ENCODE peak calls at places on chromosome 7, in ten cellular contexts. One of them, this sample, is unnamed.

GRCh38 chr7:74283858-74284447 is 5.3 kb upstream of the CLIP2 start:
- DNase-seq in adrenal gland: no peak
- DNase-seq in astrocyte of the cerebellum: no peak
- DNase-seq in neural crest cell: no peak
- DNase-seq in endodermal cell: no peak
- DNase-seq in fibroblast of pulmonary artery: no peak
- DNase-seq in HFF-Myc: no peak
- DNase-seq in neural progenitor cell: no peak
- DNase-seq in osteocyte: no peak
- DNase-seq in RWPE1: no peak
- DNase-seq in this sample: no peak

GRCh38 chr7:25238056-25238745 is 9.9 kb upstream of the NPVF start:
- DNase-seq in neural progenitor cell: no peak
- DNase-seq in adrenal gland: no peak
- DNase-seq in RWPE1: no peak
- DNase-seq in osteocyte: no peak
- DNase-seq in astrocyte of the cerebellum: no peak
- DNase-seq in fibroblast of pulmonary artery: no peak
- DNase-seq in HFF-Myc: no peak
- DNase-seq in neural crest cell: no peak
- DNase-seq in endodermal cell: no peak
- DNase-seq in this sample: no peak

GRCh38 chr7:44103941-44104879 is at the start of gene AEBP1:
- DNase-seq in adrenal gland: no peak
- DNase-seq in neural progenitor cell: peak
- DNase-seq in neural crest cell: peak
- DNase-seq in HFF-Myc: no peak
- DNase-seq in endodermal cell: peak
- DNase-seq in RWPE1: no peak
- DNase-seq in fibroblast of pulmonary artery: peak
- DNase-seq in osteocyte: no peak
- DNase-seq in astrocyte of the cerebellum: no peak
- DNase-seq in this sample: no peak

GRCh38 chr7:51154201-51154600 is 162.4 kb downstream of the COBL start:
- DNase-seq in RWPE1: no peak
- DNase-seq in HFF-Myc: no peak
- DNase-seq in osteocyte: no peak
- DNase-seq in endodermal cell: no peak
- DNase-seq in fibroblast of pulmonary artery: no peak
- DNase-seq in neural crest cell: no peak
- DNase-seq in neural progenitor cell: no peak
- DNase-seq in adrenal gland: no peak
- DNase-seq in astrocyte of the cerebellum: no peak
- DNase-seq in this sample: no peak

GRCh38 chr7:98178321-98178720 is 32.9 kb upstream of the BHLHA15 start:
- DNase-seq in adrenal gland: no peak
- DNase-seq in fibroblast of pulmonary artery: peak
- DNase-seq in osteocyte: no peak
- DNase-seq in neural progenitor cell: no peak
- DNase-seq in HFF-Myc: no peak
- DNase-seq in endodermal cell: no peak
- DNase-seq in RWPE1: no peak
- DNase-seq in astrocyte of the cerebellum: no peak
- DNase-seq in neural crest cell: no peak
- DNase-seq in this sample: no peak

GRCh38 chr7:1547777-1548437 is 8.1 kb downstream of the TMEM184A start:
- DNase-seq in osteocyte: no peak
- DNase-seq in RWPE1: no peak
- DNase-seq in adrenal gland: no peak
- DNase-seq in neural progenitor cell: no peak
- DNase-seq in HFF-Myc: no peak
- DNase-seq in endodermal cell: no peak
- DNase-seq in neural crest cell: no peak
- DNase-seq in astrocyte of the cerebellum: no peak
- DNase-seq in fibroblast of pulmonary artery: no peak
- DNase-seq in this sample: no peak

GRCh38 chr7:41508755-41509154 is 194.1 kb downstream of the INHBA start:
- DNase-seq in osteocyte: no peak
- DNase-seq in neural crest cell: no peak
- DNase-seq in RWPE1: no peak
- DNase-seq in astrocyte of the cerebellum: no peak
- DNase-seq in HFF-Myc: peak
- DNase-seq in endodermal cell: no peak
- DNase-seq in adrenal gland: no peak
- DNase-seq in neural progenitor cell: no peak
- DNase-seq in fibroblast of pulmonary artery: peak
- DNase-seq in this sample: no peak

GRCh38 chr7:46163245-46163644 is 242.2 kb upstream of the IGFBP3 start:
- DNase-seq in endodermal cell: no peak
- DNase-seq in fibroblast of pulmonary artery: no peak
- DNase-seq in astrocyte of the cerebellum: no peak
- DNase-seq in neural crest cell: no peak
- DNase-seq in adrenal gland: no peak
- DNase-seq in HFF-Myc: no peak
- DNase-seq in neural progenitor cell: no peak
- DNase-seq in RWPE1: no peak
- DNase-seq in osteocyte: no peak
- DNase-seq in this sample: no peak

GRCh38 chr7:148356303-148356702 is 234.3 kb upstream of the C7orf33 start:
- DNase-seq in neural crest cell: no peak
- DNase-seq in endodermal cell: no peak
- DNase-seq in fibroblast of pulmonary artery: no peak
- DNase-seq in osteocyte: no peak
- DNase-seq in adrenal gland: peak
- DNase-seq in RWPE1: no peak
- DNase-seq in astrocyte of the cerebellum: no peak
- DNase-seq in HFF-Myc: no peak
- DNase-seq in neural progenitor cell: no peak
- DNase-seq in this sample: no peak

GRCh38 chr7:47432988-47433895 is 148.7 kb downstream of the TNS3 start:
- DNase-seq in adrenal gland: peak
- DNase-seq in neural crest cell: no peak
- DNase-seq in neural progenitor cell: no peak
- DNase-seq in fibroblast of pulmonary artery: no peak
- DNase-seq in osteocyte: no peak
- DNase-seq in endodermal cell: no peak
- DNase-seq in HFF-Myc: no peak
- DNase-seq in astrocyte of the cerebellum: no peak
- DNase-seq in RWPE1: no peak
- DNase-seq in this sample: no peak

GRCh38 chr7:91344911-91345310 is 80.7 kb downstream of the FZD1 start:
- DNase-seq in HFF-Myc: no peak
- DNase-seq in RWPE1: no peak
- DNase-seq in adrenal gland: no peak
- DNase-seq in neural crest cell: no peak
- DNase-seq in neural progenitor cell: no peak
- DNase-seq in fibroblast of pulmonary artery: no peak
- DNase-seq in endodermal cell: no peak
- DNase-seq in astrocyte of the cerebellum: no peak
- DNase-seq in osteocyte: no peak
- DNase-seq in this sample: no peak

GRCh38 chr7:80014507-80014906 is 120.1 kb upstream of the GNAI1 start:
- DNase-seq in astrocyte of the cerebellum: peak
- DNase-seq in neural crest cell: no peak
- DNase-seq in neural progenitor cell: peak
- DNase-seq in RWPE1: no peak
- DNase-seq in HFF-Myc: peak
- DNase-seq in osteocyte: no peak
- DNase-seq in endodermal cell: no peak
- DNase-seq in adrenal gland: no peak
- DNase-seq in fibroblast of pulmonary artery: peak
- DNase-seq in this sample: no peak

GRCh38 chr7:36712015-36712414 is 12.3 kb downstream of the AOAH start:
- DNase-seq in endodermal cell: no peak
- DNase-seq in neural crest cell: no peak
- DNase-seq in fibroblast of pulmonary artery: no peak
- DNase-seq in adrenal gland: no peak
- DNase-seq in HFF-Myc: no peak
- DNase-seq in osteocyte: no peak
- DNase-seq in astrocyte of the cerebellum: no peak
- DNase-seq in neural progenitor cell: no peak
- DNase-seq in RWPE1: no peak
- DNase-seq in this sample: no peak

GRCh38 chr7:78323118-78323517 is 524.5 kb downstream of the PHTF2 start:
- DNase-seq in astrocyte of the cerebellum: no peak
- DNase-seq in RWPE1: no peak
- DNase-seq in HFF-Myc: no peak
- DNase-seq in fibroblast of pulmonary artery: no peak
- DNase-seq in neural crest cell: no peak
- DNase-seq in endodermal cell: no peak
- DNase-seq in osteocyte: no peak
- DNase-seq in adrenal gland: no peak
- DNase-seq in neural progenitor cell: no peak
- DNase-seq in this sample: no peak

GRCh38 chr7:90833443-90833842 is 237.3 kb downstream of the CDK14 start:
- DNase-seq in neural crest cell: no peak
- DNase-seq in adrenal gland: no peak
- DNase-seq in neural progenitor cell: no peak
- DNase-seq in endodermal cell: no peak
- DNase-seq in osteocyte: no peak
- DNase-seq in RWPE1: no peak
- DNase-seq in astrocyte of the cerebellum: no peak
- DNase-seq in fibroblast of pulmonary artery: no peak
- DNase-seq in HFF-Myc: no peak
- DNase-seq in this sample: no peak

GRCh38 chr7:3065724-3066143 is 22.1 kb upstream of the CARD11 start:
- DNase-seq in RWPE1: peak
- DNase-seq in astrocyte of the cerebellum: no peak
- DNase-seq in osteocyte: no peak
- DNase-seq in endodermal cell: peak
- DNase-seq in neural crest cell: peak
- DNase-seq in neural progenitor cell: peak
- DNase-seq in adrenal gland: peak
- DNase-seq in fibroblast of pulmonary artery: peak
- DNase-seq in HFF-Myc: no peak
- DNase-seq in this sample: peak

DNA sequence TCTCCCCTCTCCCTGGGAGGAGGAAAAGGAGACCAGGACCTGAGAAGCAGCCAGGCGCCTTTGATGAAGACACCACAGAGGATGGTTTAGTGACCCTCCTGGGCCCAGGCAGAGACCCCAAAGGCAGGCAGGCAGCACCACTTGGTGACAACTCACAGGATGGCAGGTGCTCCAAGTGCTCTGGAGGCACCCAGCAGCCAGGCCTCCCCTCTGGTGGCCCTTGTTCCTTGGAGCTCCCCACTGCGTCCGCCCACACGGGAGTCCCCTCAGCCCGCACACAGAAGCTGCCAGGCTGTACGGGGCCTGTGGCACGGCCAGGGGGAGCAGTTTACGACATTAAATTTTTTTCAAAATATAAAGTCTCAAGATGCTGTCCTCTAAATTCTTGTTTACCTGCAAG is 607.1 kb upstream of the FOXK1 start:
- DNase-seq in RWPE1: no peak
- DNase-seq in neural progenitor cell: no peak
- DNase-seq in adrenal gland: no peak
- DNase-seq in fibroblast of pulmonary artery: no peak
- DNase-seq in osteocyte: peak
- DNase-seq in endodermal cell: peak
- DNase-seq in astrocyte of the cerebellum: no peak
- DNase-seq in HFF-Myc: no peak
- DNase-seq in neural crest cell: no peak
- DNase-seq in this sample: no peak
- TF ChIP-seq CTCF in RWPE1: no peak
- TF ChIP-seq CTCF in neural progenitor cell: peak
- TF ChIP-seq CTCF in adrenal gland: no peak
- TF ChIP-seq CTCF in fibroblast of pulmonary artery: no peak
- TF ChIP-seq CTCF in osteocyte: no peak
- TF ChIP-seq CTCF in endodermal cell: peak
- TF ChIP-seq CTCF in astrocyte of the cerebellum: no peak
- TF ChIP-seq CTCF in HFF-Myc: no peak
- TF ChIP-seq CTCF in neural crest cell: no peak
- TF ChIP-seq CTCF in this sample: no peak

GRCh38 chr7:108246227-108246837 is 116.2 kb upstream of the LAMB4 start:
- DNase-seq in astrocyte of the cerebellum: peak
- DNase-seq in osteocyte: no peak
- DNase-seq in endodermal cell: peak
- DNase-seq in neural crest cell: peak
- DNase-seq in RWPE1: peak
- DNase-seq in HFF-Myc: peak
- DNase-seq in neural progenitor cell: peak
- DNase-seq in fibroblast of pulmonary artery: peak
- DNase-seq in adrenal gland: peak
- DNase-seq in this sample: no peak
- TF ChIP-seq CTCF in astrocyte of the cerebellum: no peak
- TF ChIP-seq CTCF in osteocyte: peak
- TF ChIP-seq CTCF in endodermal cell: no peak
- TF ChIP-seq CTCF in neural crest cell: no peak
- TF ChIP-seq CTCF in RWPE1: no peak
- TF ChIP-seq CTCF in HFF-Myc: no peak
- TF ChIP-seq CTCF in neural progenitor cell: no peak
- TF ChIP-seq CTCF in fibroblast of pulmonary artery: peak
- TF ChIP-seq CTCF in adrenal gland: peak
- TF ChIP-seq CTCF in this sample: no peak

DNA sequence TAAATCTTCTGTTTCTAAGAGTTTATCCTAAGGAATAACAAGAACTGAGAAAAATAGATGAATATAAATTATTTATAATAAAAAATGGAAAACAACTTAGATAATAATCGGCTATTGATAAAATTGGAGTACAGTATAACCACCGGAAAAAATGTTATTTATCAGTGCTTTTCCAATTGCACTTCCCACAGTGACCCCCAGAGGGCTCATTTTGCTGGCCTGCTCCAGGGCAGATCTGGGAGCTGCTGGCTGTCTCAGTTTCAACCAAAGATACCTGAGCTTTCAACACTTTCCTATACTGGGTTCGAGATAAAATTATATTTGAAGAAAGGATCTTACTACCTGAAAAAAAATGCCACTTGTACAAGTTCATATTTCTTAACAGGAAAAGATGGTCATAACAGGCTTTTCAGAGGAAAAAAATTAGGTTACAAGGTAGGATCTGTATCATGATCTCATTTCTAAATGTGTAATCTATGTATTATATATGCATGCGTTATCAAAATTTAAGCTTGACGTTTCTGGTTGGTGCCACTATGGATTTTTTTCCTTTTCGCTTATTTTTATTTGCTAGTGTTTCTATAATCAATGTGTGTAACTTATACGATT is 165.7 kb downstream of the NPSR1 start:
- DNase-seq in HFF-Myc: no peak
- DNase-seq in adrenal gland: peak
- DNase-seq in fibroblast of pulmonary artery: peak
- DNase-seq in neural progenitor cell: peak
- DNase-seq in RWPE1: peak
- DNase-seq in osteocyte: peak
- DNase-seq in astrocyte of the cerebellum: no peak
- DNase-seq in endodermal cell: peak
- DNase-seq in neural crest cell: peak
- DNase-seq in this sample: no peak
- TF ChIP-seq CTCF in HFF-Myc: peak
- TF ChIP-seq CTCF in adrenal gland: peak
- TF ChIP-seq CTCF in fibroblast of pulmonary artery: peak
- TF ChIP-seq CTCF in neural progenitor cell: peak
- TF ChIP-seq CTCF in RWPE1: peak
- TF ChIP-seq CTCF in osteocyte: peak
- TF ChIP-seq CTCF in astrocyte of the cerebellum: peak
- TF ChIP-seq CTCF in endodermal cell: peak
- TF ChIP-seq CTCF in neural crest cell: peak
- TF ChIP-seq CTCF in this sample: peak

DNA sequence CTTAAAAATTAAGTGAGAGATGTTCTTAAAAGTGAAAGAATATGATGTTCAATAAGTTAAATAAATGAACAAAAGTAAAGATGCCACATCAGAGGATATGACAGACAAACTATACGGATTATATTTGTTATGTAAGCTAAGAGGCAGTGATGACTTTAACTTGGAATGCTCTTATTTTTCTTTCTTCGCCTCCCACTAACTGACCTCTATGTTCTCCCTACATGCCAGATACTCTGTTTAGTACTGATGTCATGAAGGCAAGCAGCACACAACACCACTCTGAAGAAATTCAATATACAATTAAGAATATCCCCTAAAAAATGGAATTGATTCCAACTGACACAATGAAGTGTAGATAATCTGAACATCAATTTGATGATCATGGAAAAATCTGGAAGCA is 223.4 kb downstream of the DOCK4 start:
- DNase-seq in astrocyte of the cerebellum: no peak
- DNase-seq in fibroblast of pulmonary artery: peak
- DNase-seq in neural progenitor cell: no peak
- DNase-seq in adrenal gland: no peak
- DNase-seq in neural crest cell: no peak
- DNase-seq in osteocyte: no peak
- DNase-seq in RWPE1: no peak
- DNase-seq in endodermal cell: no peak
- DNase-seq in HFF-Myc: no peak
- DNase-seq in this sample: no peak
- TF ChIP-seq CTCF in astrocyte of the cerebellum: no peak
- TF ChIP-seq CTCF in fibroblast of pulmonary artery: no peak
- TF ChIP-seq CTCF in neural progenitor cell: no peak
- TF ChIP-seq CTCF in adrenal gland: no peak
- TF ChIP-seq CTCF in neural crest cell: no peak
- TF ChIP-seq CTCF in osteocyte: no peak
- TF ChIP-seq CTCF in RWPE1: no peak
- TF ChIP-seq CTCF in endodermal cell: no peak
- TF ChIP-seq CTCF in HFF-Myc: no peak
- TF ChIP-seq CTCF in this sample: no peak